ENCODE peak calls at places on chromosomes 4 and X, in six cellular contexts. One of them, this sample, is unnamed.

GRCh38 chr4:4677825-4678522 is 136.1 kb upstream of the STX18 start:
- DNase-seq in lung: no peak
- DNase-seq in AG09319: peak; percentile 80
- DNase-seq in nephron progenitor cell: peak; percentile 54
- DNase-seq in K562: peak; percentile 40
- DNase-seq in GM10248: no peak
- DNase-seq in this sample: peak; percentile 61

GRCh38 chr4:108130955-108131354 is 37.8 kb downstream of the LEF1 start:
- DNase-seq in lung: no peak
- DNase-seq in GM10248: no peak
- DNase-seq in nephron progenitor cell: no peak
- DNase-seq in AG09319: no peak
- DNase-seq in K562: peak; percentile 43
- DNase-seq in this sample: no peak

GRCh38 chr4:134952775-134953174 is 751.2 kb upstream of the PABPC4L start:
- DNase-seq in nephron progenitor cell: no peak
- DNase-seq in K562: no peak
- DNase-seq in AG09319: no peak
- DNase-seq in GM10248: no peak
- DNase-seq in lung: no peak
- DNase-seq in this sample: no peak

GRCh38 chr4:159401791-159402380 is 299.0 kb downstream of the RAPGEF2 start:
- DNase-seq in AG09319: no peak
- DNase-seq in K562: no peak
- DNase-seq in GM10248: no peak
- DNase-seq in nephron progenitor cell: no peak
- DNase-seq in lung: no peak
- DNase-seq in this sample: no peak

GRCh38 chr4:31667701-31668100 is 947.5 kb downstream of the PCDH7 start:
- DNase-seq in AG09319: no peak
- DNase-seq in nephron progenitor cell: no peak
- DNase-seq in K562: no peak
- DNase-seq in lung: no peak
- DNase-seq in GM10248: no peak
- DNase-seq in this sample: no peak

GRCh38 chr4:133151681-133152329 is 2.7 kb downstream of the PCDH10 start:
- DNase-seq in lung: no peak
- DNase-seq in AG09319: no peak
- DNase-seq in K562: no peak
- DNase-seq in GM10248: peak; percentile 15
- DNase-seq in nephron progenitor cell: peak; percentile 70
- DNase-seq in this sample: peak; percentile 59

GRCh38 chr4:178556796-178557195 is 1114.6 kb upstream of the AGA start:
- DNase-seq in K562: no peak
- DNase-seq in GM10248: no peak
- DNase-seq in nephron progenitor cell: no peak
- DNase-seq in lung: no peak
- DNase-seq in AG09319: no peak
- DNase-seq in this sample: no peak

GRCh38 chr4:36208884-36209473 is 35.3 kb downstream of the ARAP2 start:
- DNase-seq in lung: no peak
- DNase-seq in AG09319: no peak
- DNase-seq in GM10248: peak; percentile 20
- DNase-seq in K562: no peak
- DNase-seq in nephron progenitor cell: no peak
- DNase-seq in this sample: no peak

GRCh38 chr4:147285751-147286150 is 195.1 kb upstream of the EDNRA start:
- DNase-seq in GM10248: no peak
- DNase-seq in lung: no peak
- DNase-seq in nephron progenitor cell: no peak
- DNase-seq in K562: no peak
- DNase-seq in AG09319: no peak
- DNase-seq in this sample: no peak

GRCh38 chr4:21596521-21596920 is 352.1 kb downstream of the KCNIP4 start:
- DNase-seq in K562: no peak
- DNase-seq in AG09319: no peak
- DNase-seq in lung: no peak
- DNase-seq in GM10248: no peak
- DNase-seq in nephron progenitor cell: no peak
- DNase-seq in this sample: no peak

GRCh38 chr4:8435656-8436121 is 4.8 kb downstream of the ACOX3 start:
- DNase-seq in nephron progenitor cell: no peak
- DNase-seq in K562: peak; percentile 81
- DNase-seq in GM10248: peak; percentile 56
- DNase-seq in AG09319: no peak
- DNase-seq in lung: peak; percentile 61
- DNase-seq in this sample: no peak

GRCh38 chr4:40190465-40190864 is 6.4 kb upstream of the RHOH start:
- DNase-seq in lung: no peak
- DNase-seq in nephron progenitor cell: no peak
- DNase-seq in AG09319: no peak
- DNase-seq in GM10248: no peak
- DNase-seq in K562: no peak
- DNase-seq in this sample: no peak

GRCh38 chrX:39477438-39478120 is 620.2 kb downstream of the BCOR start:
- DNase-seq in AG09319: no peak
- DNase-seq in lung: no peak
- DNase-seq in nephron progenitor cell: peak; percentile 52
- DNase-seq in GM10248: no peak
- DNase-seq in K562: peak; percentile 29
- DNase-seq in this sample: peak; percentile 11
- TF ChIP-seq CTCF in AG09319: no peak
- TF ChIP-seq CTCF in lung: no peak
- TF ChIP-seq CTCF in nephron progenitor cell: peak; percentile 34
- TF ChIP-seq CTCF in GM10248: no peak
- TF ChIP-seq CTCF in K562: peak; percentile 67
- TF ChIP-seq CTCF in this sample: no peak

GRCh38 chr4:86044593-86044985 is 315.3 kb downstream of the MAPK10 start:
- DNase-seq in K562: no peak
- DNase-seq in AG09319: no peak
- DNase-seq in GM10248: no peak
- DNase-seq in nephron progenitor cell: no peak
- DNase-seq in lung: no peak
- DNase-seq in this sample: no peak
- TF ChIP-seq CTCF in K562: no peak
- TF ChIP-seq CTCF in AG09319: no peak
- TF ChIP-seq CTCF in GM10248: no peak
- TF ChIP-seq CTCF in nephron progenitor cell: no peak
- TF ChIP-seq CTCF in lung: no peak
- TF ChIP-seq CTCF in this sample: no peak

DNA sequence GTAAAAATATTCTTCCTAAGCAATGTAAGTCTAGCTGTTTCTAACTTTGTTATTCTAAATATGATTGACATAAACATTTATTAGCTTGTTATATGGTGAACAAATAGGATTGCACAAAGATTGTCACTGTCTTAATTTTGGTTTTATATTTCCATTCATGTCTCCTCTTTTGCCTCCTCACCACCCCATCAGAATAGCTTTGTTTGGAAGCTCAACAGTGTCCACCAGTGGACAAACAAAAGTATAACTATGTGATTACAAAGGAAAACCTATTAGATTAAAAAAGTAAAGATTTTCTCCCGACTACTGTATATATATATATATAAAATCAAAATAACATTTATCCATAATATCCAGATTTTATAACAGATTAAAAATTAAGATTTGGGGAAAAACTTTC is 468.2 kb downstream of the ZIC3 start:
- DNase-seq in GM10248: no peak
- DNase-seq in AG09319: no peak
- DNase-seq in K562: peak; percentile 16
- DNase-seq in lung: no peak
- DNase-seq in nephron progenitor cell: no peak
- DNase-seq in this sample: no peak
- TF ChIP-seq CTCF in GM10248: no peak
- TF ChIP-seq CTCF in AG09319: no peak
- TF ChIP-seq CTCF in K562: no peak
- TF ChIP-seq CTCF in lung: no peak
- TF ChIP-seq CTCF in nephron progenitor cell: peak; percentile 35
- TF ChIP-seq CTCF in this sample: no peak

DNA sequence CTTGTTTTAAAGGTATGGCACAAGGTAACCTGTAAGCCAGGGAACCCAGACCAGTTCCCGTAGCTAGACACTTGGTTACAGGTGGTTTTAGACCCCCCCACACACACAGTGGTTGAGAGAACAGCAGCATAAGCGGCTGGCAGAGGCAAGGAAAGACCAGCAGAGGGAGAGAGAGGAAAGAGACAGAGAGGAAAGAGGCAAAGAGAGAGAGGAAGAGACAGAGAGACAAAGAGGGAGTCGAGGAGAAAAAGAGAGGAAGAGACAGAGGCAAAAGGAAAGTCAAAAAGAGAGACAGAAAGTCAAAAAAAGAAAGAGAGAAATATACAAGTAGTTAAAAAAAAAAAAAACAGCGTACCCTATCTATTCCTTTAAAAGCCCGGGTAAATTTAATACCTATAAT is 19.5 kb upstream of the PCSK1N start:
- DNase-seq in lung: no peak
- DNase-seq in nephron progenitor cell: no peak
- DNase-seq in K562: peak; percentile 42
- DNase-seq in GM10248: no peak
- DNase-seq in AG09319: no peak
- DNase-seq in this sample: no peak
- TF ChIP-seq CTCF in lung: no peak
- TF ChIP-seq CTCF in nephron progenitor cell: no peak
- TF ChIP-seq CTCF in K562: peak; percentile 44
- TF ChIP-seq CTCF in GM10248: no peak
- TF ChIP-seq CTCF in AG09319: peak; percentile 30
- TF ChIP-seq CTCF in this sample: no peak

DNA sequence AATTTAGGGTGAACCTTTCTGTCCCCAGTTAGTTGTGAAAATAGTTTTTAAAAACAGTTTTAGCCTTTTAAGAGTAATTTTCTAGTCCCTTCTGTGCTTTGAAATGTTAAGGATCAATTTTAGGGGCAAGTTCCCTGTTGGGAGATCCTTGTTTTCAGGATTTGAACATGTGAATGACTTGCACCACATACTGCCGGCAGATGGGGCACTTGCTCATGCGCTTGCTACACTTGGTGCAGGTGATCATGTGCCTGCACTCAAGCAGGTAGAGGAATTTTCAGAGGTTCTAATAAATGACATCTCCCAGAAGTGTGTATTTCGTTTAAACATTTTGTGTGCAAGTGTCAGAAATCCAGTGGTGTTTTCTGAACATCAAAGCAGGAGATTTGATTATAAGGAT is 195.9 kb downstream of the CHM start:
- DNase-seq in lung: peak; percentile 31
- DNase-seq in AG09319: no peak
- DNase-seq in GM10248: no peak
- DNase-seq in K562: peak; percentile 39
- DNase-seq in nephron progenitor cell: peak; percentile 37
- DNase-seq in this sample: peak; percentile 3
- TF ChIP-seq CTCF in lung: peak; percentile 16
- TF ChIP-seq CTCF in AG09319: peak; percentile 26
- TF ChIP-seq CTCF in GM10248: peak; percentile 27
- TF ChIP-seq CTCF in K562: no peak
- TF ChIP-seq CTCF in nephron progenitor cell: peak; percentile 58
- TF ChIP-seq CTCF in this sample: no peak

GRCh38 chr4:68673143-68673542 is 2.7 kb upstream of the UGT2B15 start:
- DNase-seq in nephron progenitor cell: no peak
- DNase-seq in GM10248: no peak
- DNase-seq in K562: peak; percentile 3
- DNase-seq in lung: no peak
- DNase-seq in AG09319: no peak
- DNase-seq in this sample: no peak
- TF ChIP-seq CTCF in nephron progenitor cell: no peak
- TF ChIP-seq CTCF in GM10248: no peak
- TF ChIP-seq CTCF in K562: peak; percentile 8
- TF ChIP-seq CTCF in lung: no peak
- TF ChIP-seq CTCF in AG09319: no peak
- TF ChIP-seq CTCF in this sample: no peak

GRCh38 chr4:115159141-115159540 is 45.7 kb upstream of the NDST4 start:
- DNase-seq in GM10248: no peak
- DNase-seq in lung: no peak
- DNase-seq in K562: no peak
- DNase-seq in nephron progenitor cell: no peak
- DNase-seq in AG09319: peak; percentile 7
- DNase-seq in this sample: no peak

GRCh38 chr4:115152081-115152480 is 38.7 kb upstream of the NDST4 start:
- DNase-seq in GM10248: no peak
- DNase-seq in AG09319: no peak
- DNase-seq in nephron progenitor cell: no peak
- DNase-seq in K562: no peak
- DNase-seq in lung: no peak
- DNase-seq in this sample: no peak

GRCh38 chr4:115154826-115155225 is 41.4 kb upstream of the NDST4 start:
- DNase-seq in K562: no peak
- DNase-seq in GM10248: no peak
- DNase-seq in nephron progenitor cell: no peak
- DNase-seq in AG09319: peak; percentile 24
- DNase-seq in lung: no peak
- DNase-seq in this sample: no peak
- TF ChIP-seq CTCF in K562: no peak
- TF ChIP-seq CTCF in GM10248: no peak
- TF ChIP-seq CTCF in nephron progenitor cell: no peak
- TF ChIP-seq CTCF in AG09319: peak; percentile 52
- TF ChIP-seq CTCF in lung: no peak
- TF ChIP-seq CTCF in this sample: no peak

GRCh38 chrX:66766318-66766717 is 127.4 kb upstream of the EDA2R start:
- DNase-seq in AG09319: no peak
- DNase-seq in K562: no peak
- DNase-seq in GM10248: no peak
- DNase-seq in nephron progenitor cell: no peak
- DNase-seq in lung: no peak
- DNase-seq in this sample: no peak

GRCh38 chrX:66756717-66757116 is 117.8 kb upstream of the EDA2R start:
- DNase-seq in lung: no peak
- DNase-seq in AG09319: no peak
- DNase-seq in K562: no peak
- DNase-seq in nephron progenitor cell: no peak
- DNase-seq in GM10248: no peak
- DNase-seq in this sample: no peak

DNA sequence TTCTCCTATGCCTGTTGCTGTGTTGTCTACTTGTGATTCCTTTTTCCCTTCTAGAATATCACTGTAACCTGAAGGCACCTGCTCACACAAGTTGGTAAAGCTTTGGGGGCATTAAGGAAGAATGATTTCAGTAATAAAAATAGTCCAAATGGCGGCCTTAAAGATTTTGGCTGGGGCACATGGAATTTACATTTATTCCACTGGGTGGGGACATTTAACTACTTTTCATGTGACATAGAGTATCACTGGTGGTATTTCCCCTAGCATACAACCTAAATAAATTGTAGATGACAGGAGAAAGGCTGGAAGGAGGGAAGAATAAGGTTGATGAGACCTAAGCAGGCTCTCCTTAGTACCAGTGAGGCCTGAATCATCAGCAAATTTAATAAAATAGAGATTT is 121.8 kb upstream of the EDA2R start:
- DNase-seq in K562: peak; percentile 0
- DNase-seq in AG09319: no peak
- DNase-seq in lung: no peak
- DNase-seq in nephron progenitor cell: no peak
- DNase-seq in GM10248: no peak
- DNase-seq in this sample: no peak
- TF ChIP-seq CTCF in K562: no peak
- TF ChIP-seq CTCF in AG09319: no peak
- TF ChIP-seq CTCF in lung: no peak
- TF ChIP-seq CTCF in nephron progenitor cell: no peak
- TF ChIP-seq CTCF in GM10248: no peak
- TF ChIP-seq CTCF in this sample: no peak